ENCODE peak calls at places on chromosomes 5 and 9, in five cellular contexts. X is effector memory CD4-positive, alpha-beta T cell; O is tibial artery; N is CD8-positive, alpha-beta T cell; M is H9. F is an unnamed sample.

GRCh38 chr5:55993628-55994501 is 898 bp downstream of the IL6ST start:
- DNase-seq in X (no peak), M (no peak), O (no peak), N (no peak), F (no peak)

GRCh38 chr5:7396169-7397004 is 449 bp downstream of the ADCY2 start:
- DNase-seq in M (no peak), O (no peak), X (no peak), N (no peak), F (no peak)

GRCh38 chr9:131228096-131228495 is 48.2 kb downstream of the FAM78A start:
- DNase-seq in X (no peak), M (no peak), O (no peak), N (no peak), F (no peak)

GRCh38 chr5:14186132-14186830 is 43.1 kb downstream of the TRIO start:
- DNase-seq in X (no peak), O (no peak), M (no peak), N (no peak), F (no peak)

GRCh38 chr5:113295111-113295539 is 139.7 kb downstream of the TSSK1B start:
- DNase-seq in M (no peak), N (no peak), O (no peak), X (no peak), F (no peak)

GRCh38 chr5:23820764-23821471 is 313.5 kb downstream of the PRDM9 start:
- DNase-seq in X (no peak), N (no peak), O (no peak), M (no peak), F (no peak)

GRCh38 chr5:32325067-32325466 is 12.3 kb upstream of the MTMR12 start:
- DNase-seq in M (no peak), O (no peak), X (no peak), N (no peak), F (no peak)

GRCh38 chr9:89781838-89782237 is 177.0 kb downstream of the GADD45G start:
- DNase-seq in N (no peak), X (no peak), M (no peak), O (peak; percentile 51), F (no peak)

GRCh38 chr5:94830520-94830919 is 212.1 kb downstream of the SLF1 start:
- DNase-seq in X (no peak), N (no peak), O (no peak), M (no peak), F (no peak)

GRCh38 chr9:3436629-3437028 is 89.2 kb downstream of the RFX3 start:
- DNase-seq in M (no peak), N (no peak), O (no peak), X (no peak), F (no peak)

GRCh38 chr5:69006030-69006429 is 87.8 kb upstream of the SLC30A5 start:
- DNase-seq in X (no peak), M (no peak), O (no peak), N (no peak), F (no peak)

GRCh38 chr5:124404796-124405195 is 341.6 kb downstream of the ZNF608 start:
- DNase-seq in X (no peak), O (no peak), M (no peak), N (no peak), F (no peak)

GRCh38 chr5:128629162-128629561 is 91.1 kb upstream of the FBN2 start:
- DNase-seq in O (no peak), N (no peak), X (no peak), M (no peak), F (no peak)

GRCh38 chr9:82763631-82764030 is 299.3 kb downstream of the RASEF start:
- DNase-seq in X (no peak), M (no peak), N (no peak), O (no peak), F (no peak)

GRCh38 chr9:133144142-133144886 is 19.4 kb downstream of the GBGT1 start:
- DNase-seq in N (peak; percentile 92), M (peak; percentile 84), O (peak; percentile 73), X (peak; percentile 93), F (peak; percentile 87)

GRCh38 chr9:84759300-84759750 is 89.8 kb downstream of the NTRK2 start:
- DNase-seq in M (no peak), O (no peak), N (no peak), X (no peak), F (peak; percentile 15)

GRCh38 chr5:139650689-139651501 is 2.7 kb downstream of the CXXC5 start:
- DNase-seq in O (peak; percentile 82), N (no peak), X (no peak), M (peak; percentile 83), F (no peak)

GRCh38 chr9:128253140-128253990 is 22.4 kb downstream of the GOLGA2 start:
- DNase-seq in N (no peak), M (no peak), X (no peak), O (no peak), F (no peak)

GRCh38 chr5:40981420-40981819 is 72.1 kb downstream of the C7 start:
- DNase-seq in X (no peak), M (no peak), O (no peak), N (no peak), F (no peak)

GRCh38 chr5:78178356-78178755 is 116.1 kb downstream of the AP3B1 start:
- DNase-seq in N (no peak), X (no peak), M (no peak), O (no peak), F (no peak)

GRCh38 chr9:9170735-9171134 is 1371.2 kb upstream of the DMAC1 start:
- DNase-seq in N (no peak), O (no peak), M (no peak), X (no peak), F (no peak)

GRCh38 chr5:161847896-161848510 is at the start of gene GABRA1:
- DNase-seq in M (peak; percentile 62), N (no peak), X (no peak), O (no peak), F (no peak)

GRCh38 chr9:22136446-22137140 is 127.5 kb upstream of the CDKN2B start:
- DNase-seq in O (no peak), N (no peak), X (no peak), M (no peak), F (no peak)

GRCh38 chr5:40410231-40410861 is 269.4 kb upstream of the PTGER4 start:
- DNase-seq in O (peak; percentile 21), N (peak; percentile 69), X (peak; percentile 79), M (no peak), F (peak; percentile 35)

GRCh38 chr5:97553829-97554452 is 370.9 kb upstream of the RIOK2 start:
- DNase-seq in N (no peak), M (no peak), O (no peak), X (no peak), F (no peak)

GRCh38 chr5:180618830-180619562 is 27.7 kb upstream of the SCGB3A1 start:
- DNase-seq in N (peak; percentile 25), O (no peak), X (no peak), M (peak; percentile 76), F (no peak)

GRCh38 chr5:80569961-80570786 is at the start of gene ANKRD34B:
- DNase-seq in X (no peak), N (no peak), O (no peak), M (peak; percentile 86), F (no peak)

DNA sequence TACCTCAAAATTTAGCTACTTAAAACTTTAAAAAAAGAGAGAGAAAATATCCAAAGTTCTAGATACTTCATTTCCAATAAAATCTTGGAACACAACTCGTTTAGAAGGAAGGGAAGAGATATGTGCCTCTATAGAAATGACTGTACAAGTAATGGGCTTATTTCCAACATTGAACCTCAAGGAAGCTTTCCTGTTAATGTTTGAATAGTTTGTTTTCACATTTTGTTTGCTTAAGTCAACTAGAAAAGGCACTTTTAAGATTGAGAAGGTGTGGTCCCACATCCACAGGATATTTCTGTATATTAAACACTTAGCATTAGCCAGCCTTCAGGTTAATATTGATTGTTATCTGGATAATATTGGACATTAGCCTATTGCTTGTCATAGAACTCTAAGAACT is 384.7 kb downstream of the PTPRD start:
- DNase-seq in O (no peak), X (no peak), M (no peak), N (no peak), F (no peak)
- H3K9me3 ChIP-seq in O (no peaks in the 10 kb centered on the region), X (no peaks in the 10 kb centered on the region), M (no peaks in the 10 kb centered on the region), N (no peaks in the 10 kb centered on the region), F (no peaks in the 10 kb centered on the region)

GRCh38 chr9:122656378-122656777 is 1.0 kb downstream of the OR1B1 start:
- DNase-seq in M (no peak), X (no peak), N (no peak), O (no peak), F (no peak)

GRCh38 chr9:122661416-122661815 is at the start of gene OR1L1:
- DNase-seq in M (no peak), N (no peak), X (no peak), O (no peak), F (no peak)

DNA sequence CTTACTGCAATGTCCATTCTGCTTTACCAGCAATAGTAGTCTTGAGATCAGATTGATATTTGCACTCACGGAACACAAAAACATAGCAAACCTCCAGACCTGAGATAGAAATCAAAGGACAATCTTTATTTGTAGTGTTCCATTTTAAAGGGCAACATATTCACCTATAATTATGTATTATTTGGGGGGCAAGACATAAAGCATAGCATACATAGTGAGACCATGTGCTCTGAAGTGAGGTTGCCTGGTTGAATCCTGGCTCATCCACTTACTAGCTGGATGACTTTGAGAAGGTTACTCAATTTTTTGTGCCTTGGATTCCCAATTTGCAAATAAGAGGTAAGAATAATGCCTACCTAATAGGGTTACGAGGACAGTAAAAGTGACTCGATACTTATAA is at the start of gene OR1B1:
- DNase-seq in N (no peak), O (no peak), M (no peak), X (no peak), F (no peak)
- H3K9me3 ChIP-seq in N (no peaks in the 10 kb centered on the region), O (no peaks in the 10 kb centered on the region), M (peaks cover 60% of the 10 kb centered on the region), X (no peaks in the 10 kb centered on the region), F (no peaks in the 10 kb centered on the region)

DNA sequence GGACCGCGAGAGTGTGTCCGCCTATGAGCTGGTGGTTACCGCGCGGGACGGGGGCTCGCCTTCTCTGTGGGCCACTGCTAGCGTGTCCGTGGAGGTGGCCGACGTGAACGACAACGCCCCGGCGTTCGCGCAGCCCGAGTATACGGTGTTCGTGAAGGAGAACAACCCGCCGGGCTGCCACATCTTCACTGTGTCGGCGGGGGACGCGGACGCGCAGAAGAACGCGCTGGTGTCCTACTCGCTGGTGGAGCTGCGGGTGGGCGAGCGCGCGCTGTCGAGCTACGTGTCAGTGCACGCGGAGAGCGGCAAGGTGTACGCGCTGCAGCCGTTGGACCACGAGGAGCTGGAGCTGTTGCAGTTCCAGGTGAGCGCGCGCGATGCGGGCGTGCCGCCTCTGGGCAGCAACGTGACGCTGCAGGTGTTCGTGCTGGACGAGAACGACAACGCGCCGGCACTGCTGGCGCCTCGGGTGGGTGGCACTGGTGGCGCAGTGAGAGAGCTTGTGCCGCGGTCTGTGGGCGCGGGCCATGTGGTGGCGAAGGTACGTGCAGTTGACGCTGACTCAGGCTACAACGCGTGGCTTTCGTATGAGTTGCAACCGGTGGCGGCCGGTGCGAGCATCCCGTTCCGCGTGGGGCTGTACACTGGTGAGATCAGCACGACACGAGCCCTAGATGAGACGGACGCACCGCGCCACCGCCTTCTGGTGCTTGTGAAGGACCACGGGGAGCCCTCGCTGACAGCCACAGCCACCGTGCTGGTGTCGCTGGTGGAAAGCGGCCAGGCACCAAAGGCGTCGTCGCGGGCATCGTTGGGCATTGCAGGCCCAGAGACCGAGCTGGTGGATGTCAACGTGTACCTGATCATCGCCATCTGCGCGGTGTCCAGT is 1.8 kb downstream of the PCDHA7 start:
- DNase-seq in M (no peak), O (no peak), N (no peak), X (no peak), F (no peak)
- H3K9me3 ChIP-seq in M (no peaks in the 10 kb centered on the region), O (no peaks in the 10 kb centered on the region), N (no peaks in the 10 kb centered on the region), X (no peaks in the 10 kb centered on the region), F (no peaks in the 10 kb centered on the region)

GRCh38 chr5:141234109-141234508 is 11.0 kb downstream of the PCDHB14 start:
- DNase-seq in M (no peak), O (no peak), N (no peak), X (no peak), F (no peak)
- H3K9me3 ChIP-seq in M (peaks cover 25% of the 10 kb centered on the region), O (peaks cover 19% of the 10 kb centered on the region), N (peaks cover 12% of the 10 kb centered on the region), X (peaks cover 14% of the 10 kb centered on the region), F (peaks cover 10% of the 10 kb centered on the region)

F was measured in T-helper 17 cell.